ENCODE peak calls at places on chromosomes 16 and 17, in six cellular contexts. Z is GM23248; Y is activated T-cell treated with anti-CD3 and anti-CD28 coated beads for 1 hour; Q is NCI-H1417 treated with DMSO at 0.1 percent for 48 hours; C is naive thymus-derived CD8-positive, alpha-beta T cell; K is kidney tubule cell. T is an unnamed sample.
A peak's percentile ranks its signal among the peaks of the same experiment; 100 is the strongest.

GRCh38 chr17:7834554-7834890 is 505 bp downstream of the KDM6B start:
- DNase-seq in K (no peak), C (no peak), Y (peak; percentile 44), Z (peak; percentile 61), Q (no peak), T (no peak)

GRCh38 chr17:55527520-55528118 is 16.4 kb upstream of the SMIM36 start:
- DNase-seq in Z (peak; percentile 74), Y (no peak), C (no peak), Q (no peak), K (peak; percentile 47), T (peak; percentile 39)

GRCh38 chr17:19254651-19255050 is 17.5 kb downstream of the EPN2 start:
- DNase-seq in Q (no peak), Y (no peak), K (no peak), Z (no peak), C (no peak), T (no peak)

GRCh38 chr17:18141210-18141803 is 32.8 kb downstream of the MYO15A start:
- DNase-seq in C (peak; percentile 67), Y (peak; percentile 20), Z (peak; percentile 75), K (peak; percentile 63), Q (no peak), T (peak; percentile 56)

GRCh38 chr17:9971991-9972390 is 66.9 kb upstream of the RCVRN start:
- DNase-seq in Y (no peak), C (no peak), K (no peak), Z (peak; percentile 71), Q (no peak), T (no peak)

GRCh38 chr17:28745777-28746473 is 2.1 kb downstream of the TRAF4 start:
- DNase-seq in Y (no peak), C (peak; percentile 19), K (peak; percentile 92), Z (peak; percentile 74), Q (no peak), T (no peak)

GRCh38 chr16:84825896-84826557 is 6.2 kb downstream of the CRISPLD2 start:
- DNase-seq in K (no peak), Q (no peak), Z (peak; percentile 94), Y (no peak), C (no peak), T (peak; percentile 56)

GRCh38 chr16:84314814-84315213 is 20.1 kb downstream of the WFDC1 start:
- DNase-seq in C (no peak), Q (no peak), Y (no peak), K (peak; percentile 17), Z (peak; percentile 25), T (no peak)

GRCh38 chr16:14509055-14509454 is 121.0 kb downstream of the PARN start:
- DNase-seq in Y (no peak), K (peak; percentile 67), Z (peak; percentile 78), C (no peak), Q (no peak), T (peak; percentile 17)

GRCh38 chr16:85187002-85187401 is 74.7 kb upstream of the CIBAR2 start:
- DNase-seq in C (no peak), Y (no peak), Z (peak; percentile 92), K (peak; percentile 65), Q (no peak), T (peak; percentile 40)

GRCh38 chr17:43958953-43959352 is 5.2 kb upstream of the PYY start:
- DNase-seq in Z (peak; percentile 58), K (no peak), Y (no peak), Q (no peak), C (no peak), T (peak; percentile 77)

GRCh38 chr17:6240001-6240400 is 169.8 kb downstream of the WSCD1 start:
- DNase-seq in Y (no peak), K (no peak), C (no peak), Q (no peak), Z (no peak), T (no peak)

GRCh38 chr17:72985882-72986720 is 106.4 kb downstream of the SLC39A11 start:
- DNase-seq in Y (peak; percentile 9), K (peak; percentile 69), Z (peak; percentile 85), C (peak; percentile 54), Q (no peak), T (peak; percentile 70)

GRCh38 chr17:80101946-80102706 is 745 bp downstream of the GAA start:
- DNase-seq in C (no peak), Y (no peak), K (peak; percentile 39), Q (no peak), Z (peak; percentile 51), T (peak; percentile 25)

GRCh38 chr16:87012954-87013938 is 303.9 kb downstream of the C16orf95 start:
- DNase-seq in Z (no peak), K (no peak), C (no peak), Y (no peak), Q (no peak), T (no peak)

GRCh38 chr16:27925612-27926011 is 137.9 kb downstream of the GSG1L start:
- DNase-seq in K (no peak), Z (no peak), C (no peak), Q (no peak), Y (no peak), T (no peak)

GRCh38 chr17:17886747-17887146 is 50.0 kb upstream of the SREBF1 start:
- DNase-seq in C (no peak), Y (no peak), K (no peak), Z (no peak), Q (no peak), T (no peak)